ENCODE peak calls at places on chromosomes 1 and 21, in ten cellular contexts. K is cardiac fibroblast, W is left lung, O is transverse colon, T is sigmoid colon, G is neural progenitor cell, F is uterus, J is heart right ventricle, X is fibroblast of the aortic adventitia, A is esophagus squamous epithelium. R is an unnamed sample.

GRCh38 chr1:70818391-70818790 is 229.2 kb downstream of the PTGER3 start:
- DNase-seq in K (peak), W (no peak), O (no peak), T (no peak), G (no peak), F (no peak), J (no peak), X (peak), A (no peak), R (peak)

GRCh38 chr1:237457573-237457972 is 415.6 kb downstream of the RYR2 start:
- DNase-seq in K (no peak), W (no peak), O (no peak), T (no peak), G (no peak), F (no peak), J (no peak), X (no peak), A (no peak), R (no peak)

GRCh38 chr1:79042117-79042516 is 35.6 kb upstream of the ADGRL4 start:
- DNase-seq in K (peak), W (no peak), O (no peak), T (no peak), G (no peak), F (no peak), J (no peak), X (peak), A (no peak), R (peak)

GRCh38 chr1:205632374-205633169 is 761 bp upstream of the ELK4 start:
- DNase-seq in K (no peak), W (no peak), O (no peak), T (no peak), G (no peak), F (no peak), J (no peak), X (no peak), A (no peak), R (no peak)

GRCh38 chr1:85200367-85200869 is 398 bp downstream of the SYDE2 start:
- DNase-seq in K (no peak), W (peak), O (peak), T (peak), G (peak), F (no peak), J (peak), X (no peak), A (no peak), R (no peak)

GRCh38 chr1:53641481-53642214 is 97.3 kb downstream of the GLIS1 start:
- DNase-seq in K (no peak), W (peak), O (no peak), T (peak), G (no peak), F (peak), J (no peak), X (no peak), A (no peak), R (no peak)

GRCh38 chr1:232628335-232629214 is 1.4 kb downstream of the SIPA1L2 start:
- DNase-seq in K (peak), W (no peak), O (no peak), T (no peak), G (peak), F (no peak), J (no peak), X (peak), A (no peak), R (no peak)

GRCh38 chr21:38312822-38313221 is 56.0 kb downstream of the KCNJ15 start:
- DNase-seq in K (no peak), W (no peak), O (no peak), T (no peak), G (no peak), F (no peak), J (no peak), X (no peak), A (no peak), R (no peak)

GRCh38 chr1:38009088-38009840 is 3.3 kb upstream of the UTP11 start:
- DNase-seq in K (peak), W (no peak), O (no peak), T (peak), G (peak), F (no peak), J (no peak), X (peak), A (no peak), R (peak)

GRCh38 chr1:210445485-210445884 is 116.8 kb downstream of the HHAT start:
- DNase-seq in K (no peak), W (no peak), O (no peak), T (no peak), G (no peak), F (no peak), J (no peak), X (no peak), A (no peak), R (no peak)

GRCh38 chr1:235075121-235075954 is 53.3 kb downstream of the TOMM20 start:
- DNase-seq in K (peak), W (peak), O (peak), T (peak), G (no peak), F (peak), J (peak), X (peak), A (no peak), R (peak)

GRCh38 chr1:110390692-110391232 is at the start of gene SLC16A4:
- DNase-seq in K (peak), W (no peak), O (no peak), T (no peak), G (peak), F (no peak), J (peak), X (peak), A (no peak), R (no peak)

GRCh38 chr1:110393691-110394564 is 3.1 kb upstream of the SLC16A4 start:
- DNase-seq in K (peak), W (no peak), O (peak), T (no peak), G (no peak), F (no peak), J (no peak), X (peak), A (no peak), R (no peak)

GRCh38 chr1:110393286-110393685 is 2.5 kb upstream of the SLC16A4 start:
- DNase-seq in K (peak), W (no peak), O (no peak), T (no peak), G (no peak), F (no peak), J (no peak), X (no peak), A (no peak), R (no peak)

GRCh38 chr1:110387048-110387748 is 3.6 kb downstream of the SLC16A4 start:
- DNase-seq in K (no peak), W (no peak), O (no peak), T (no peak), G (no peak), F (no peak), J (no peak), X (no peak), A (no peak), R (no peak)

DNA sequence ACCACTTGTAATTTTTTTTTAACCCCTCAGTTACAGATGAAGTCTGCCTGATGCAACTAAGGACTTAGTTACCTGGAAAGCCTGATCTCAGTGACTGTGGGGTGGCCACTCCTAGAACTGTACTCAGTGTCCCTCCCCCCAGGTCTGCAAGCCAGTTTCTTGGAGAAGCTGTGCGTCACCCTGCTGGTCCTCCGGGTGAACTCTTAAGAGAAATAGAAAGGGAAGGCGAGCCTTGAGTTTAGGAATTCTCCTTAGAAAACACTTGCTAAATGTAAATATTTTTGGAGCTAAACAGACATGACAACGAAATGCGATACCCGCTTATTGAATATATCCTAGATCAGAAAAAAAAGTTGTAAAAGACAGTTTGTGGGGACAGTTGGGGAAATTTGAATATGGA is 730 bp downstream of the SLC16A4 start:
- DNase-seq in K (peak), W (peak), O (peak), T (peak), G (peak), F (peak), J (peak), X (peak), A (no peak), R (no peak)
- TF ChIP-seq CTCF in K (no peak), W (no peak), O (no peak), T (no peak), G (no peak), F (no peak), J (no peak), X (no peak), A (no peak), R (no peak)

GRCh38 chr1:159188375-159188788 is 16.3 kb upstream of the ACKR1 start:
- DNase-seq in K (peak), W (peak), O (peak), T (peak), G (peak), F (peak), J (peak), X (no peak), A (no peak), R (no peak)
- H3K4me3 ChIP-seq in K (no peak), W (peak), O (no peak), T (peak), G (peak), F (peak), J (peak), X (no peak), A (no peak), R (no peak)

GRCh38 chr1:195376190-195376589 is 1232.0 kb downstream of the KCNT2 start:
- DNase-seq in K (no peak), W (no peak), O (no peak), T (no peak), G (no peak), F (no peak), J (no peak), X (no peak), A (no peak), R (no peak)
- TF ChIP-seq CTCF in K (peak), W (no peak), O (no peak), T (no peak), G (peak), F (no peak), J (no peak), X (no peak), A (peak), R (no peak)

DNA sequence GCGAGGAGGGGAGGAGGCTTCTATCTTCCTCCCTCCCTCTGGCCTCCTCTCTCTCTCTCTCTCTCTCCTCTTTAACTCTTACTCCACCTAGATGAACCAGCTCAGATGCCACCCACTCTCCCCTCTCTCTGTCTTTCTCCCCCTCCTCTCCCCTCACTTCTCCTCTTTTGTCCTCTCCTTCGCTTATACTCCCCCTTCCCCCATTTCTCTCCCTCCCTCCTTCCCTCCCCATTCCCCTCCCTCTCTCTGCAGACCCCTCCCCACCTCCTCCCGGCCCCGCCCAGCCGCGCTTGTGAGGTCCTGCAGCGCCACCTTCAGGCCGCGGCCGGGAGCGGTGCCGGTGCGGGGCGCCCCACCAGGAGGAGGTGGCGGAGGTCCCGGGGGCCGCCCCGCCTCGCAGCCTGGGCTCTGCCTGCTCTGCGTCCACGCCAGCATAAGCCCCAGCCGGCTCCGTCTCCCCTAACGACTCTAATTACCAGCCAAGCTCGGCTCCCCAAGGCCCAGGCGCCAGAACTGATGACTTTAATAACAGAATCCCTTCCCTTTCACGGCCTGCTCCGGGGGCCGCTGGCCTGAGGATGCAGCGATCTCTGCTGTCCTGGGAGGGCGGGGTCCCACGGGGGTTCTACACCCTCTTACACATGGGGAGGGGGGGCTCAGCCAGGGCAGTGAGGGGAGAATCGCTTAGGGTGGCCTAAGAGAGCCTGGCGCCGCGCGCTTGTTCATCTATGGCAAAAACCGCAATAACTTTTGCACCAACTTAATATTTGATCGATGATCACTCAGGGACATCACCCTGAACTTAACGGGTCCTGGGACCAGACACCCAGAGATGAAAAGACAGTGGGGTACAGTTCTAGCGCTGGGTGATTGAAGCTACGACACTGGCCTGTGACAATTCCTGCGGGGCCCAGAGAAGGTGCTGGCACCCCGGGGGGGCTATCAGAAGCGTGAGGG is 637.3 kb downstream of the MATN1 start:
- DNase-seq in K (peak), W (peak), O (peak), T (peak), G (peak), F (peak), J (peak), X (peak), A (no peak), R (no peak)
- H3K4me3 ChIP-seq in K (peak), W (no peak), O (no peak), T (no peak), G (peak), F (no peak), J (peak), X (peak), A (no peak), R (no peak)

DNA sequence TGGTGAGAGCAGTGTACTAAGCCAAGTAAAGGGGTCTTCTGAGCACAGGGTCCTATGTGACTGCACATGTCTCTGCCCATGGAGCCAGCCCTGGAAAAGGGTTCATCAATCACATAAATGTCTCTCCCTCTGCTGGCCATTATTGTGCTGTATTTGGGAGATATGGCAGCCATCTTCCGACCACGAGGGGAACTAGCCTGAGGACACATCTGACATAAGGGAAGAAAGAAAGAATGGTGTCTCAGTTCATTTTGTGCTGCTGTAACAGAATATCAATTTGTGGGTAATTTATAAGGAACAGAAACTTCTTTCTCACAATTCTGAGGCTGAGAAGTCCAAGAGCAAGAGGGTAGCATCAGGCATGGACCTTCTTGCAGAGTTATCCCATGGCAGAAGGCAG is 55.1 kb upstream of the GJA5 start:
- DNase-seq in K (no peak), W (no peak), O (no peak), T (no peak), G (no peak), F (no peak), J (no peak), X (no peak), A (no peak), R (no peak)
- TF ChIP-seq CTCF in K (peak), W (no peak), O (no peak), T (no peak), G (no peak), F (no peak), J (no peak), X (peak), A (peak), R (no peak)

DNA sequence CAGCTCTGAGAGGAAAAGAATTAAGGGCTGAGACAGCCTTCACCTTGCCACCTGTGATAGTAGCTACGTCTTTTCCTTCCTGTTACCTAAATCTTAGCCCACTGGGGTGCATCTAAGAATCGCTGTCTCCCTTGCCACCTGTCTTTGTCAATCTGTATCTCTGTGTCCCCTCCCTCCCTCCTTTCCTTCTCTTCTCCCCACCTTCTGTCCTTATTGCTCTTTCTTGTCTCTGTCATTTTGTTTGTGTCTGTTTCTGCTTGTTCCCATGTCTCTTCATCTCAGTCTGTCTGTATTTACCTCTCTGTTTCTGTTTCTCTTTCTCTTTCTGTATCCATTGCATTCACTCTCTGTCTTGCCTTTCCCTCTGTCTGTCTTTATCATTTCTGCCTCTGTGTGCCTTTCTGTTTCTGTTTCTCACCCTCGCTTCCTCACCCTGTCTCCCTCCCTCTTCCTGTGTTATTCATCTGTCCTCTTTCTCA is 30.2 kb downstream of the SLC22A15 start:
- DNase-seq in K (no peak), W (no peak), O (no peak), T (no peak), G (no peak), F (no peak), J (no peak), X (no peak), A (no peak), R (no peak)
- H3K4me3 ChIP-seq in K (no peak), W (no peak), O (no peak), T (no peak), G (no peak), F (no peak), J (no peak), X (no peak), A (no peak), R (no peak)

DNA sequence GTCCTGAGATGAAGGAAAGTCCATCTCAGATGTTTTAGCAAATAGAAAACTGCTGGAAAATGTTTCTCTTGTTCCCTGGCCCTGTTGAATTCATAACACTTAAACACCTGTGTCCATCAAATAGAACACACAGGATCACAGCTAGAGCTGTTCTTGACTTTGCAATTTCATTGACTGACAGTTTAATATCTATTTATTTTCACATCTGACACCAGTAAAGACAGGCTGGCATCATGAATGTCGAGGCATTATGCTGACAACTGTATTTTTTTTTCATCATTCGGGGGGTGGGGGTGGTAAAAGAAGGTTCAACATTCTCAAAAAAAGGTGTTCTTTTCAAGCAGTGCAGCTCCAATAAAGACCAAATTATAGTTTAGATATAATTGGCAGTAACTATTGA is 591.2 kb upstream of the PTBP2 start:
- DNase-seq in K (no peak), W (no peak), O (no peak), T (no peak), G (no peak), F (no peak), J (no peak), X (no peak), A (no peak), R (no peak)
- TF ChIP-seq CTCF in K (no peak), W (no peak), O (no peak), T (no peak), G (no peak), F (no peak), J (no peak), X (no peak), A (no peak), R (no peak)